ENCODE peak calls at places on chromosomes 6 and 20, in nine cellular contexts. One of them, this sample, is unnamed.
A peak's percentile ranks its signal among the peaks of the same experiment; 100 is the strongest.

GRCh38 chr20:23143098-23143497 is 57.0 kb upstream of the CD93 start:
- DNase-seq in CD4-positive, alpha-beta T cell: no peak
- DNase-seq in cardiac muscle cell: peak; percentile 37
- DNase-seq in breast epithelium: no peak
- DNase-seq in astrocyte: peak; percentile 79
- DNase-seq in AG10803: peak; percentile 82
- DNase-seq in GM20000: no peak
- DNase-seq in IMR-90: peak; percentile 85
- DNase-seq in uterus: no peak
- DNase-seq in this sample: no peak

GRCh38 chr6:148973809-148974208 is 227.0 kb downstream of the UST start:
- DNase-seq in AG10803: peak; percentile 67
- DNase-seq in uterus: no peak
- DNase-seq in breast epithelium: no peak
- DNase-seq in IMR-90: peak; percentile 66
- DNase-seq in cardiac muscle cell: peak; percentile 54
- DNase-seq in CD4-positive, alpha-beta T cell: no peak
- DNase-seq in astrocyte: no peak
- DNase-seq in GM20000: no peak
- DNase-seq in this sample: no peak

GRCh38 chr6:34238507-34239239 is 2.0 kb downstream of the HMGA1 start:
- DNase-seq in uterus: no peak
- DNase-seq in GM20000: peak; percentile 20
- DNase-seq in AG10803: no peak
- DNase-seq in astrocyte: no peak
- DNase-seq in breast epithelium: no peak
- DNase-seq in cardiac muscle cell: no peak
- DNase-seq in CD4-positive, alpha-beta T cell: no peak
- DNase-seq in IMR-90: no peak
- DNase-seq in this sample: no peak

GRCh38 chr20:56249244-56249955 is 868 bp downstream of the MC3R start:
- DNase-seq in astrocyte: no peak
- DNase-seq in CD4-positive, alpha-beta T cell: no peak
- DNase-seq in cardiac muscle cell: no peak
- DNase-seq in AG10803: no peak
- DNase-seq in GM20000: peak; percentile 29
- DNase-seq in uterus: no peak
- DNase-seq in breast epithelium: no peak
- DNase-seq in IMR-90: no peak
- DNase-seq in this sample: no peak

GRCh38 chr6:904994-905393 is 212.1 kb upstream of the EXOC2 start:
- DNase-seq in IMR-90: no peak
- DNase-seq in uterus: no peak
- DNase-seq in astrocyte: no peak
- DNase-seq in CD4-positive, alpha-beta T cell: no peak
- DNase-seq in breast epithelium: no peak
- DNase-seq in AG10803: no peak
- DNase-seq in cardiac muscle cell: no peak
- DNase-seq in GM20000: no peak
- DNase-seq in this sample: no peak

GRCh38 chr6:127384007-127384406 is 40.6 kb upstream of the ECHDC1 start:
- DNase-seq in AG10803: peak; percentile 44
- DNase-seq in IMR-90: peak; percentile 41
- DNase-seq in GM20000: no peak
- DNase-seq in CD4-positive, alpha-beta T cell: no peak
- DNase-seq in astrocyte: no peak
- DNase-seq in cardiac muscle cell: no peak
- DNase-seq in breast epithelium: no peak
- DNase-seq in uterus: no peak
- DNase-seq in this sample: no peak

GRCh38 chr20:50005378-50006020 is 22.7 kb downstream of the SNAI1 start:
- DNase-seq in CD4-positive, alpha-beta T cell: no peak
- DNase-seq in uterus: no peak
- DNase-seq in AG10803: no peak
- DNase-seq in cardiac muscle cell: no peak
- DNase-seq in IMR-90: no peak
- DNase-seq in astrocyte: no peak
- DNase-seq in GM20000: no peak
- DNase-seq in breast epithelium: no peak
- DNase-seq in this sample: no peak

GRCh38 chr6:41502607-41503434 is 43.4 kb upstream of the FOXP4 start:
- DNase-seq in astrocyte: peak; percentile 18
- DNase-seq in cardiac muscle cell: no peak
- DNase-seq in breast epithelium: peak; percentile 31
- DNase-seq in CD4-positive, alpha-beta T cell: no peak
- DNase-seq in uterus: peak; percentile 34
- DNase-seq in IMR-90: no peak
- DNase-seq in GM20000: no peak
- DNase-seq in AG10803: no peak
- DNase-seq in this sample: peak; percentile 22

GRCh38 chr6:109807881-109808280 is 116.8 kb downstream of the FIG4 start:
- DNase-seq in GM20000: no peak
- DNase-seq in astrocyte: no peak
- DNase-seq in uterus: no peak
- DNase-seq in cardiac muscle cell: no peak
- DNase-seq in AG10803: no peak
- DNase-seq in IMR-90: no peak
- DNase-seq in CD4-positive, alpha-beta T cell: no peak
- DNase-seq in breast epithelium: no peak
- DNase-seq in this sample: no peak

GRCh38 chr6:15457903-15458530 is 204.8 kb downstream of the DTNBP1 start:
- DNase-seq in IMR-90: no peak
- DNase-seq in uterus: no peak
- DNase-seq in GM20000: peak; percentile 32
- DNase-seq in cardiac muscle cell: no peak
- DNase-seq in AG10803: peak; percentile 7
- DNase-seq in breast epithelium: no peak
- DNase-seq in CD4-positive, alpha-beta T cell: no peak
- DNase-seq in astrocyte: no peak
- DNase-seq in this sample: no peak

GRCh38 chr6:37033255-37033654 is 27.8 kb downstream of the FGD2 start:
- DNase-seq in CD4-positive, alpha-beta T cell: no peak
- DNase-seq in uterus: no peak
- DNase-seq in cardiac muscle cell: no peak
- DNase-seq in GM20000: no peak
- DNase-seq in astrocyte: no peak
- DNase-seq in breast epithelium: no peak
- DNase-seq in IMR-90: peak; percentile 21
- DNase-seq in AG10803: no peak
- DNase-seq in this sample: no peak

GRCh38 chr6:149823013-149823412 is 41.1 kb downstream of the LRP11 start:
- DNase-seq in GM20000: no peak
- DNase-seq in CD4-positive, alpha-beta T cell: no peak
- DNase-seq in cardiac muscle cell: no peak
- DNase-seq in IMR-90: no peak
- DNase-seq in AG10803: no peak
- DNase-seq in uterus: no peak
- DNase-seq in breast epithelium: no peak
- DNase-seq in astrocyte: no peak
- DNase-seq in this sample: no peak

GRCh38 chr20:36217226-36217625 is 19.1 kb upstream of the AAR2 start:
- DNase-seq in breast epithelium: no peak
- DNase-seq in uterus: no peak
- DNase-seq in astrocyte: no peak
- DNase-seq in AG10803: no peak
- DNase-seq in CD4-positive, alpha-beta T cell: no peak
- DNase-seq in IMR-90: no peak
- DNase-seq in cardiac muscle cell: no peak
- DNase-seq in GM20000: no peak
- DNase-seq in this sample: no peak
- TF ChIP-seq CTCF in breast epithelium: no peak
- TF ChIP-seq CTCF in uterus: no peak
- TF ChIP-seq CTCF in astrocyte: no peak
- TF ChIP-seq CTCF in AG10803: no peak
- TF ChIP-seq CTCF in CD4-positive, alpha-beta T cell: no peak
- TF ChIP-seq CTCF in IMR-90: no peak
- TF ChIP-seq CTCF in cardiac muscle cell: no peak
- TF ChIP-seq CTCF in GM20000: no peak
- TF ChIP-seq CTCF in this sample: peak; percentile 29

DNA sequence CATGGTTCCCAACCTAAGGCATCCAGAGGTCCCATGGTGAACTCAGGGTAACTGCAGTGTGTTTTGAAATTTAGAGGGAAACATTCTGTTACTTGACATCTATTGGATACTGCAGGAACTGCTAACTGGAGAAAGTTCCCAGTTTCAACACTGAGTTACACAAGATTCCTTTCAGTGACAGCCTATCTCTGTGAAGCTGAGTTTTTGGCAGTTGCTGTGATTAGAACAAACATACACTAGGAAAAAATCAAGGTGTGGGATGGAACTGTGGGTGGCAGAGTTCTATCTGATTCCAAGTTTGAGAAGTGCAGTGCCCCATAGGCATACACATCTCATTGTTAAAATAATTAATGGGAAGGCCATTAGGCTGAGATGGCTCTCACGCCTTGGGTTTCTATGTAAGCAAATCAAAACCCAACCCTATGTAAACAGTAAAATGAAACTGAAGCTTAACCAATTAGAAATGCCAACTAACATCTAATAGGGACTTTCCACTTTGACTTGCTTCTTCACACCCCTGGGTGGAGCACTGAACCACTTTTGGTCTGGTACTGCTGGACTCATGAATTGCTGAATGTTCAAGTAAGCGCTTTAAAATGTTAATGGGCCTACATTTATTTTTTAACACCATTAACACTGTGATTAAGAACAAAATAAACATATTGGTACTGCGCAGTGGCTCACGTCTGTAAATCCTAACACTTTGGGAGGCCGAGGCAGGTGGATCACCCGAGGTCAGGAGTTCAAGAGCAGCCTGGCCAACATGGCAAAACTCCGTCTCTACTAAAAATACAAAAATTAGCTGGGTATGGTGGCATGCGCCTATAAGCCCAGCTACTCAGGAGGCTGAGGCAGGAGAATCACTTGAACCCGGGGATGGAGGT is 55.2 kb upstream of the TBC1D7 start:
- DNase-seq in AG10803: peak; percentile 43
- DNase-seq in astrocyte: peak; percentile 57
- DNase-seq in CD4-positive, alpha-beta T cell: no peak
- DNase-seq in GM20000: peak; percentile 69
- DNase-seq in uterus: no peak
- DNase-seq in IMR-90: peak; percentile 54
- DNase-seq in breast epithelium: no peak
- DNase-seq in cardiac muscle cell: no peak
- DNase-seq in this sample: no peak
- TF ChIP-seq CTCF in AG10803: peak; percentile 44
- TF ChIP-seq CTCF in astrocyte: no peak
- TF ChIP-seq CTCF in CD4-positive, alpha-beta T cell: no peak
- TF ChIP-seq CTCF in GM20000: peak; percentile 12
- TF ChIP-seq CTCF in uterus: no peak
- TF ChIP-seq CTCF in IMR-90: peak; percentile 29
- TF ChIP-seq CTCF in breast epithelium: peak; percentile 24
- TF ChIP-seq CTCF in cardiac muscle cell: no peak
- TF ChIP-seq CTCF in this sample: no peak

GRCh38 chr20:45433316-45433715 is 17.4 kb downstream of the PIGT start:
- DNase-seq in AG10803: peak; percentile 87
- DNase-seq in astrocyte: peak; percentile 56
- DNase-seq in breast epithelium: no peak
- DNase-seq in GM20000: no peak
- DNase-seq in CD4-positive, alpha-beta T cell: no peak
- DNase-seq in uterus: peak; percentile 41
- DNase-seq in cardiac muscle cell: no peak
- DNase-seq in IMR-90: peak; percentile 75
- DNase-seq in this sample: no peak

GRCh38 chr20:45440424-45440823 is 24.5 kb downstream of the PIGT start:
- DNase-seq in breast epithelium: no peak
- DNase-seq in astrocyte: no peak
- DNase-seq in GM20000: no peak
- DNase-seq in AG10803: no peak
- DNase-seq in CD4-positive, alpha-beta T cell: no peak
- DNase-seq in IMR-90: no peak
- DNase-seq in cardiac muscle cell: no peak
- DNase-seq in uterus: no peak
- DNase-seq in this sample: no peak

GRCh38 chr20:45432294-45432693 is 16.4 kb downstream of the PIGT start:
- DNase-seq in breast epithelium: no peak
- DNase-seq in IMR-90: no peak
- DNase-seq in AG10803: no peak
- DNase-seq in astrocyte: no peak
- DNase-seq in GM20000: peak; percentile 61
- DNase-seq in cardiac muscle cell: no peak
- DNase-seq in uterus: no peak
- DNase-seq in CD4-positive, alpha-beta T cell: no peak
- DNase-seq in this sample: no peak

GRCh38 chr20:45440891-45441685 is 25.1 kb downstream of the PIGT start:
- DNase-seq in GM20000: no peak
- DNase-seq in astrocyte: no peak
- DNase-seq in uterus: no peak
- DNase-seq in CD4-positive, alpha-beta T cell: no peak
- DNase-seq in IMR-90: no peak
- DNase-seq in breast epithelium: no peak
- DNase-seq in cardiac muscle cell: no peak
- DNase-seq in AG10803: no peak
- DNase-seq in this sample: no peak

GRCh38 chr20:45436732-45437485 is 21.0 kb downstream of the PIGT start:
- DNase-seq in astrocyte: peak; percentile 52
- DNase-seq in CD4-positive, alpha-beta T cell: peak; percentile 87
- DNase-seq in cardiac muscle cell: peak; percentile 92
- DNase-seq in breast epithelium: peak; percentile 70
- DNase-seq in AG10803: peak; percentile 81
- DNase-seq in IMR-90: peak; percentile 81
- DNase-seq in GM20000: peak; percentile 81
- DNase-seq in uterus: peak; percentile 89
- DNase-seq in this sample: peak; percentile 89
- TF ChIP-seq CTCF in astrocyte: peak; percentile 81
- TF ChIP-seq CTCF in CD4-positive, alpha-beta T cell: peak; percentile 97
- TF ChIP-seq CTCF in cardiac muscle cell: peak; percentile 92
- TF ChIP-seq CTCF in breast epithelium: peak; percentile 96
- TF ChIP-seq CTCF in AG10803: peak; percentile 91
- TF ChIP-seq CTCF in IMR-90: peak; percentile 91
- TF ChIP-seq CTCF in GM20000: peak; percentile 93
- TF ChIP-seq CTCF in uterus: peak; percentile 97
- TF ChIP-seq CTCF in this sample: peak; percentile 97

GRCh38 chr6:4055420-4056041 is 23.4 kb downstream of the FAM217A start:
- DNase-seq in cardiac muscle cell: no peak
- DNase-seq in astrocyte: peak; percentile 66
- DNase-seq in GM20000: no peak
- DNase-seq in AG10803: peak; percentile 74
- DNase-seq in CD4-positive, alpha-beta T cell: no peak
- DNase-seq in uterus: no peak
- DNase-seq in IMR-90: peak; percentile 89
- DNase-seq in breast epithelium: no peak
- DNase-seq in this sample: no peak
- TF ChIP-seq CTCF in cardiac muscle cell: peak; percentile 48
- TF ChIP-seq CTCF in astrocyte: peak; percentile 66
- TF ChIP-seq CTCF in GM20000: no peak
- TF ChIP-seq CTCF in AG10803: peak; percentile 58
- TF ChIP-seq CTCF in CD4-positive, alpha-beta T cell: no peak
- TF ChIP-seq CTCF in uterus: no peak
- TF ChIP-seq CTCF in IMR-90: peak; percentile 72
- TF ChIP-seq CTCF in breast epithelium: peak; percentile 30
- TF ChIP-seq CTCF in this sample: no peak